ENCODE peak calls at places on chromosome 6, in eight cellular contexts. Y, J, D, C, K, B, M and I are unnamed samples.
A peak's percentile ranks its signal among the peaks of the same experiment; 100 is the strongest.

GRCh38 chr6:149060300-149060984 is 257.1 kb upstream of the TAB2 start:
- DNase-seq in Y (peak; percentile 64), J (no peak), C (no peak), K (peak; percentile 70), D (no peak), M (peak; percentile 41), B (peak; percentile 53), I (peak; percentile 57)

GRCh38 chr6:163474581-163474980 is 60.1 kb downstream of the QKI start:
- DNase-seq in M (no peak), K (no peak), D (no peak), Y (no peak), B (no peak), J (no peak), C (no peak), I (no peak)

GRCh38 chr6:43221046-43221773 is 8.1 kb downstream of the DNPH1 start:
- DNase-seq in D (peak; percentile 34), C (no peak), K (peak; percentile 28), B (no peak), Y (no peak), J (no peak), M (no peak), I (no peak)

GRCh38 chr6:108673602-108674001 is 112.9 kb downstream of the FOXO3 start:
- DNase-seq in J (peak; percentile 9), K (no peak), M (no peak), D (no peak), C (no peak), Y (no peak), B (no peak), I (peak; percentile 44)

GRCh38 chr6:6494677-6495076 is 93.8 kb upstream of the LY86 start:
- DNase-seq in Y (peak; percentile 85), C (peak; percentile 28), B (no peak), M (no peak), J (peak; percentile 3), K (peak; percentile 77), D (peak; percentile 73), I (peak; percentile 14)

GRCh38 chr6:145278163-145278807 is 457.0 kb downstream of the EPM2A start:
- DNase-seq in B (no peak), M (peak; percentile 5), C (no peak), K (no peak), D (no peak), J (no peak), Y (no peak), I (no peak)

GRCh38 chr6:130810307-130811030 is 16.7 kb upstream of the SMLR1 start:
- DNase-seq in Y (no peak), C (no peak), M (peak; percentile 46), K (no peak), D (no peak), J (no peak), B (no peak), I (no peak)

GRCh38 chr6:144528605-144529425 is 243.7 kb downstream of the UTRN start:
- DNase-seq in C (no peak), M (no peak), Y (no peak), J (no peak), B (no peak), K (no peak), D (no peak), I (no peak)

GRCh38 chr6:148624025-148624424 is 122.8 kb upstream of the UST start:
- DNase-seq in J (no peak), K (no peak), Y (no peak), B (no peak), M (peak; percentile 20), C (no peak), D (no peak), I (no peak)

GRCh38 chr6:155130161-155130853 is 133.5 kb upstream of the CLDN20 start:
- DNase-seq in M (no peak), D (no peak), J (no peak), B (no peak), K (no peak), C (no peak), Y (no peak), I (no peak)

GRCh38 chr6:108835218-108835850 is 12.9 kb upstream of the ARMC2 start:
- DNase-seq in D (peak; percentile 91), J (peak; percentile 58), B (peak; percentile 77), C (peak; percentile 88), Y (peak; percentile 81), K (peak; percentile 91), M (peak; percentile 82), I (peak; percentile 76)

GRCh38 chr6:111263837-111264236 is 176.5 kb downstream of the SLC16A10 start:
- DNase-seq in B (no peak), J (no peak), C (no peak), D (no peak), Y (no peak), K (no peak), M (peak; percentile 65), I (no peak)

GRCh38 chr6:28105286-28105685 is 19.1 kb upstream of the ZSCAN16 start:
- DNase-seq in J (peak; percentile 10), D (no peak), B (no peak), M (peak; percentile 22), Y (peak; percentile 56), K (no peak), C (no peak), I (no peak)

GRCh38 chr6:147793871-147794643 is 285.6 kb downstream of the SAMD5 start:
- DNase-seq in B (no peak), M (no peak), Y (no peak), D (no peak), J (no peak), K (no peak), C (no peak), I (no peak)

GRCh38 chr6:152635949-152636674 is 1.1 kb downstream of the SYNE1 start:
- DNase-seq in C (peak; percentile 15), M (peak; percentile 21), D (peak; percentile 66), B (no peak), K (peak; percentile 65), Y (peak; percentile 23), J (no peak), I (no peak)

GRCh38 chr6:150443621-150444020 is 74.8 kb downstream of the IYD start:
- DNase-seq in J (no peak), B (no peak), D (no peak), K (no peak), Y (no peak), C (no peak), M (no peak), I (no peak)

GRCh38 chr6:107578642-107579332 is 88.9 kb downstream of the SOBP start:
- DNase-seq in M (no peak), Y (no peak), C (no peak), J (no peak), D (no peak), K (no peak), B (no peak), I (no peak)

GRCh38 chr6:129502261-129502660 is 207.7 kb downstream of the ARHGAP18 start:
- DNase-seq in C (no peak), D (no peak), M (no peak), J (no peak), B (no peak), K (no peak), Y (no peak), I (no peak)

GRCh38 chr6:144340541-144341371 is 55.6 kb downstream of the UTRN start:
- DNase-seq in D (no peak), C (no peak), K (no peak), M (peak; percentile 36), Y (no peak), J (no peak), B (no peak), I (no peak)

GRCh38 chr6:10520468-10520867 is 683 bp upstream of the GCNT2 start:
- DNase-seq in Y (no peak), C (no peak), K (no peak), D (no peak), M (no peak), B (no peak), J (no peak), I (no peak)

GRCh38 chr6:100175814-100176275 is 181.8 kb upstream of the MCHR2 start:
- DNase-seq in K (no peak), Y (no peak), J (no peak), D (no peak), B (no peak), M (peak; percentile 88), C (no peak), I (no peak)

GRCh38 chr6:93825950-93826349 is 406.6 kb upstream of the EPHA7 start:
- DNase-seq in J (no peak), D (no peak), B (no peak), Y (no peak), K (no peak), C (no peak), M (no peak), I (no peak)

GRCh38 chr6:70103798-70104197 is 199.1 kb downstream of the COL9A1 start:
- DNase-seq in Y (peak; percentile 5), K (no peak), D (no peak), C (no peak), J (no peak), M (no peak), B (no peak), I (no peak)

GRCh38 chr6:78436335-78436734 is 431.0 kb upstream of the IRAK1BP1 start:
- DNase-seq in Y (no peak), M (peak; percentile 34), K (no peak), D (no peak), J (no peak), C (no peak), B (no peak), I (peak; percentile 3)
- H3K4me1 ChIP-seq in Y (no peaks in the 10 kb centered on the region), M (no peaks in the 10 kb centered on the region), K (no peaks in the 10 kb centered on the region), D (no peaks in the 10 kb centered on the region), J (no peaks in the 10 kb centered on the region), C (no peaks in the 10 kb centered on the region), B (no peaks in the 10 kb centered on the region), I (no peaks in the 10 kb centered on the region)

DNA sequence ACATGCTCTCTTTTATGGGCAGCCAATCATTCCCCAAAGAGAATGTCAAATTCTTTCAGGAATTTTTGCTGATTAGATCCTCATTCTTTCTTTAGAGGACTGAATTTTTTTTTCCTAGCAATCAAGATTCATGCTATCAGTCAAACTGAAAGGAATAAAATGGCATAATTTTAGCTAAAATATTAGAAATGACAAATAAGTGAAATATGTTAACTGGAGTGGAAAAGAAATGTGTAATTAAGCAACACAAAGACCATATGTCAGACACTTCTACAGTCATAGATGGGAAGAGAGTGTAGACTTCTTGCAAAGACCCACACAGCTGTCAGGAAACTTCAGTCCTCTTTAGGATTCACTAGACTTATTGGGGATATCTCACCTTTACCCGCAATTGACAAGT is 242.3 kb upstream of the RNF217 start:
- DNase-seq in J (no peak), D (no peak), K (no peak), M (no peak), C (no peak), Y (no peak), B (no peak), I (no peak)
- H3K27ac ChIP-seq in J (no peak overlapping the region), D (no peak overlapping the region), K (no peak overlapping the region), M (no peak overlapping the region), C (no peak overlapping the region), Y (no peak overlapping the region), B (no peak overlapping the region), I (no peak overlapping the region)

GRCh38 chr6:74259931-74260330 is 563.9 kb downstream of the CD109 start:
- DNase-seq in D (no peak), M (no peak), C (no peak), B (no peak), K (no peak), J (no peak), Y (no peak), I (no peak)
- H3K4me1 ChIP-seq in D (no peaks in the 10 kb centered on the region), M (no peaks in the 10 kb centered on the region), C (no peaks in the 10 kb centered on the region), B (no peaks in the 10 kb centered on the region), K (no peaks in the 10 kb centered on the region), J (no peaks in the 10 kb centered on the region), Y (no peaks in the 10 kb centered on the region), I (no peaks in the 10 kb centered on the region)

DNA sequence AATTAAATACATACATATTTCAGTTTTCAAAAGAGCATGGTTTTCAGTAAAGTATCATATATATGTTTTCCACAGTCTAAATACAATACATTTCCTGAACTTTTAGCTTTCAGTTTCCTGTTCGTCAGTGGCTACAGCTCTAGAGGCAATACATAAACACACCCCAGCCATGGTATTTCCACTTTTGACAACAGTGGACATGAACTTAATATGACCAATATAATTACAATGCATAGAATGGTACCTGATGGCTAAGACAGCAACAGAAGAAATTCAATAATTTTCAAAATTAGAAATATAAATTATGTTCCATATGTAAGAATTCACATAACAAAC is 19.3 kb downstream of the FKBP5 start:
- DNase-seq in Y (peak; percentile 30), C (no peak), D (no peak), M (no peak), J (no peak), K (no peak), B (no peak), I (peak; percentile 32)
- H3K27ac ChIP-seq in Y (peak overlapping the region; percentile 36), C (peak overlapping the region; percentile 73), D (no peak overlapping the region), M (peak overlapping the region; percentile 48), J (no peak overlapping the region), K (peak overlapping the region; percentile 4), B (peak overlapping the region; percentile 52), I (no peak overlapping the region)